ENCODE peak calls at places on chromosome 6, in six cellular contexts. Y is cardiac fibroblast, C is esophagus squamous epithelium, Q is lower lobe of right lung, P is endothelial cell of umbilical vein, N is colonic mucosa. A is an unnamed sample.

GRCh38 chr6:148501178-148501590 is 158.5 kb downstream of the SASH1 start:
- DNase-seq in Y (peak), C (no peak), Q (no peak), P (no peak), N (peak), A (no peak)

GRCh38 chr6:41939091-41939847 is 2.3 kb downstream of the CCND3 start:
- DNase-seq in Y (peak), C (no peak), Q (peak), P (no peak), N (no peak), A (no peak)

GRCh38 chr6:105384004-105384403 is 18.9 kb downstream of the PREP start:
- DNase-seq in Y (no peak), C (no peak), Q (no peak), P (no peak), N (peak), A (no peak)

GRCh38 chr6:73579389-73579788 is 58.6 kb upstream of the EEF1A1 start:
- DNase-seq in Y (no peak), C (no peak), Q (no peak), P (no peak), N (no peak), A (no peak)

GRCh38 chr6:13474360-13474759 is 13.0 kb downstream of the GFOD1 start:
- DNase-seq in Y (no peak), C (no peak), Q (no peak), P (no peak), N (no peak), A (no peak)

GRCh38 chr6:125114248-125114858 is 39.2 kb upstream of the TPD52L1 start:
- DNase-seq in Y (peak), C (no peak), Q (no peak), P (peak), N (peak), A (no peak)

GRCh38 chr6:122839477-122839876 is 50.4 kb downstream of the SMPDL3A start:
- DNase-seq in Y (peak), C (no peak), Q (no peak), P (peak), N (peak), A (peak)

GRCh38 chr6:136682292-136682691 is 110.0 kb downstream of the MAP3K5 start:
- DNase-seq in Y (no peak), C (no peak), Q (no peak), P (no peak), N (no peak), A (no peak)

GRCh38 chr6:118789419-118789818 is 104.5 kb upstream of the ASF1A start:
- DNase-seq in Y (no peak), C (no peak), Q (no peak), P (no peak), N (no peak), A (no peak)

GRCh38 chr6:75397806-75398465 is 95.7 kb downstream of the FILIP1 start:
- DNase-seq in Y (peak), C (no peak), Q (no peak), P (peak), N (no peak), A (no peak)

GRCh38 chr6:72631480-72631879 is 9.6 kb downstream of the KCNQ5 start:
- DNase-seq in Y (no peak), C (no peak), Q (no peak), P (no peak), N (no peak), A (no peak)

GRCh38 chr6:108566406-108566805 is 5.7 kb downstream of the FOXO3 start:
- DNase-seq in Y (no peak), C (no peak), Q (no peak), P (no peak), N (no peak), A (no peak)

GRCh38 chr6:41033776-41034175 is 5.2 kb downstream of the UNC5CL start:
- DNase-seq in Y (no peak), C (no peak), Q (no peak), P (no peak), N (no peak), A (no peak)

GRCh38 chr6:88177961-88178464 is 11.9 kb upstream of the CNR1 start:
- DNase-seq in Y (peak), C (no peak), Q (no peak), P (no peak), N (no peak), A (peak)

GRCh38 chr6:142746524-142746923 is 198.5 kb downstream of the HIVEP2 start:
- DNase-seq in Y (peak), C (no peak), Q (no peak), P (peak), N (no peak), A (peak)

GRCh38 chr6:152071318-152071717 is 263.8 kb downstream of the ESR1 start:
- DNase-seq in Y (no peak), C (no peak), Q (no peak), P (no peak), N (no peak), A (no peak)

GRCh38 chr6:140463312-140463710 is 1088.9 kb upstream of the CITED2 start:
- DNase-seq in Y (no peak), C (no peak), Q (no peak), P (no peak), N (no peak), A (no peak)

GRCh38 chr6:150290429-150290828 is 78.4 kb upstream of the IYD start:
- DNase-seq in Y (peak), C (no peak), Q (no peak), P (no peak), N (no peak), A (no peak)

GRCh38 chr6:51738614-51739013 is 348.8 kb downstream of the PKHD1 start:
- DNase-seq in Y (no peak), C (no peak), Q (no peak), P (no peak), N (no peak), A (no peak)

DNA sequence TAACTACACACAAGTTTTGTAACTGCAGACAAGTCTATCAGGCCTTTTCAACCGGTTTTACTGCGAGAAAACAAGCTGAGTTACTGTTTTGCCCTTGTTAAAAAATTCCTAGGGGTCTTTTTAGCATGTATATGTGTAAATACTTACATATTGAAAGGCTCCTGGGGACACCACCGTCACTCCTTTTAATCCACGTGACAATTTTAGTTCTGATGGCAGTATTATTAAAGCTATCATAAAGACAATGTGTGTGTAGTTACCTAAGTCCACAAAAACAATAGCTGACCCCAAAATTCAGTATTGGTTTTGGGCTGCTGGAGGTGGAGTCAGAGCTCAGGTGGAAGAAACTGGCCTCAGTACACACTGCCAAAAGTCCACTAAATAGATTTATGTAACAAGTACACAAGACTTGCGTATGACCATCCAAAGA is 41.3 kb upstream of the HFE start:
- DNase-seq in Y (no peak), C (no peak), Q (no peak), P (no peak), N (no peak), A (no peak)
- H3K4me3 ChIP-seq in Y (no peak), C (no peak), Q (no peak), P (no peak), N (peak), A (peak)

DNA sequence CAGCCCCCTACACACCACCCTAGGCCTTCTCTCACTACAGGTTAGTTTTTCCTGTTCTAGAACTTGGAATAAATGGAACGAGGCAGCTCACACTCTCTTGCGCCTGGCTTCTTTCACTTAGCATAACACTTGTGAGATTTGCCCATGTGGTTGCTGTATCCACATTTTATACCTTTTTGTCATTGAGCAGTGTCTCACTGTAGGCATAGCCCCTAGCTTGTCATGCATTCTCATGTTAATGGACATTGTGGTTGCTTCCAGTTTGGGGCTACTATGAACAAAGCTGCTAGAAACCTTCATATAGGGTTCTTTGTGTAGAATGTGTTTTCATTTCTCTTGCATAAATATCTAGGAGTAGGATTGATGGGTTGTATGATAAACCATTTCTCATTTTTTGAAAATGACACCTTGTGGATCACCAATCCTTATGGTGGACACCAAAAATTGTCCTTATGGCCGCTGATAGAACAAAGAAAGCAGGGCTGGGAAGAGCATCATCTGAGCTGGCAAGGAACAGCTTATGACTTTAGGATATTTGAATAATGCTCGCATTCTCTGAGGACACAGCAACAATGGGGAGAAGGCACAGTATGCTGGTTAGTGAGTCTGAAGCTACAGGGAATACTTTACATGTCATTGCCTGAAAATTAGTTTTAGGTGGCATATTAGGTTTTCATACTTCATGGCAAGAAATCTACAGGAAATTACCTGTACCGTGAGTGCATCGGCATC is 9.8 kb upstream of the SLC22A23 start:
- DNase-seq in Y (no peak), C (no peak), Q (no peak), P (no peak), N (no peak), A (no peak)
- TF ChIP-seq CTCF in Y (no peak), C (no peak), Q (no peak), P (no peak), N (no peak), A (no peak)

GRCh38 chr6:1903780-1904493 is 294.2 kb downstream of the FOXC1 start:
- DNase-seq in Y (no peak), C (no peak), Q (no peak), P (peak), N (no peak), A (no peak)
- H3K4me3 ChIP-seq in Y (no peak), C (no peak), Q (no peak), P (no peak), N (no peak), A (no peak)

GRCh38 chr6:159125014-159125609 is 44.1 kb upstream of the FNDC1 start:
- DNase-seq in Y (no peak), C (no peak), Q (no peak), P (no peak), N (no peak), A (no peak)
- TF ChIP-seq CTCF in Y (peak), C (peak), Q (peak), P (peak), N (no peak), A (no peak)

DNA sequence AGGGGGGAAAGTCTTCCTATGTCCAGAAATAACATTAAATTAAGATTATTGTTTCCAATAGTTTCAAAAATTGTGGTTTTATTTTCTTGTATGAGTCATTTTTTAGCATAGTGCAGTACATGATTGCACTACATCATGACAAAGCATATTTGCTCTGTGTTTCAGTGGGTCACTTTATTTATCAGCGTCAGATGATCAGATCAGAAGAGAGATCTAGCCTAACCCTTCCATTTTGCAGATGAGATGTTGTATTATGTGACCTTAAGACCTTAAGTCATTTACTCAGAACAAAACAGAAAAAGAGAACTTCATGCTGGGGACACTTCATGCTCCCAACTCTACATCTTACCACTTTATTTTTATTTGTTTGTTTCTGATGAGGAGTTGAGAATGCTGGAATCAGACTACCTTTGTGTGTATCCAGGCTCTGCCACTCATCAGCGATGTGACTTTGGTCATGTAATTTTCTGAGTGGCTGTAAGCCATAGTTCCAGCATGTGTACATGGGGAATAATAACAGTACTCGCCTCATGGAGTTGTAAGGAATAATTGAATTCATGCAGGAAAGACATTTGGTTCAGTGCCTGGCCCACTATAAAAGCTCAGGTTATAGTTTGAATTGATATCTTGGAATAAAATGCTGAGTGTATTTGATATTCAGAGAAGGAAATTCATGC is 13.5 kb downstream of the EYA4 start:
- DNase-seq in Y (peak), C (no peak), Q (no peak), P (no peak), N (no peak), A (no peak)
- H3K4me3 ChIP-seq in Y (no peak), C (no peak), Q (no peak), P (no peak), N (no peak), A (no peak)

GRCh38 chr6:115706981-115707380 is 353.7 kb downstream of the FRK start:
- DNase-seq in Y (no peak), C (no peak), Q (no peak), P (no peak), N (no peak), A (no peak)

GRCh38 chr6:115708850-115709249 is 351.8 kb downstream of the FRK start:
- DNase-seq in Y (no peak), C (no peak), Q (no peak), P (no peak), N (no peak), A (no peak)

GRCh38 chr6:115704028-115704427 is 356.7 kb downstream of the FRK start:
- DNase-seq in Y (no peak), C (no peak), Q (no peak), P (no peak), N (no peak), A (no peak)

GRCh38 chr6:115706324-115706723 is 354.4 kb downstream of the FRK start:
- DNase-seq in Y (no peak), C (no peak), Q (no peak), P (no peak), N (no peak), A (no peak)
- TF ChIP-seq CTCF in Y (no peak), C (no peak), Q (no peak), P (no peak), N (no peak), A (no peak)

DNA sequence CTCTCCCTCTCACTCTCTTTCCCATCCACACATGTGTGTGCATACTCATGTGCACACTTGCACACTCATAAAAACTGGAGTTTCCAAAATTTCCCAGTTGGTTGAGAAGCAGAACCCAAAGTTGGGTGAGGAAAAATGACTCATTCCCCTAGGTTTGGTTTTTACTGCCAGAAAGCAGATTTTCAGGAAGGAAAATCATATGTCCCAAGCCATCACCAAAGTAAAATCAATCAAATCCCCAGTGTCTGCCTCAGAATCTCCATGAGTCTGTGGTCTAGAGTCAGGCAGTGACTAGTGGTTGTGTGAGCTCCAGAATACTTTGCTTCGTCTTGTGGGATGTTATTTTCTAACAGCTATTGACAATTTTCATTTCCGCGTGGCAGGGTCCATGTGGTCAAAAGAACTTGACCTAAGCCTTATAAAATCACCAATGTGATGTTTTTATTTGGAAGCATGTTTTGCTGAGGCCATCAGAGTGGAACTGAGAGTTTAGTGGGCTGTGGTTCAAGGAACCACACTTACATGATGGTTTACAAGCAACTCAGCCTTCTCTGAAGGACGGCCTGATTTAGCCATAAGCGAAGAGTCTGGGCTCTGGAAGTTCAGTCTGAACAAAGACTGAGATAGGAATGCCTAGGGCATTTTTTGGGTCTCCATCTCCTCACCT is 81.9 kb upstream of the CCN6 start:
- DNase-seq in Y (no peak), C (no peak), Q (no peak), P (no peak), N (no peak), A (no peak)
- H3K4me3 ChIP-seq in Y (no peak), C (no peak), Q (no peak), P (no peak), N (no peak), A (no peak)

DNA sequence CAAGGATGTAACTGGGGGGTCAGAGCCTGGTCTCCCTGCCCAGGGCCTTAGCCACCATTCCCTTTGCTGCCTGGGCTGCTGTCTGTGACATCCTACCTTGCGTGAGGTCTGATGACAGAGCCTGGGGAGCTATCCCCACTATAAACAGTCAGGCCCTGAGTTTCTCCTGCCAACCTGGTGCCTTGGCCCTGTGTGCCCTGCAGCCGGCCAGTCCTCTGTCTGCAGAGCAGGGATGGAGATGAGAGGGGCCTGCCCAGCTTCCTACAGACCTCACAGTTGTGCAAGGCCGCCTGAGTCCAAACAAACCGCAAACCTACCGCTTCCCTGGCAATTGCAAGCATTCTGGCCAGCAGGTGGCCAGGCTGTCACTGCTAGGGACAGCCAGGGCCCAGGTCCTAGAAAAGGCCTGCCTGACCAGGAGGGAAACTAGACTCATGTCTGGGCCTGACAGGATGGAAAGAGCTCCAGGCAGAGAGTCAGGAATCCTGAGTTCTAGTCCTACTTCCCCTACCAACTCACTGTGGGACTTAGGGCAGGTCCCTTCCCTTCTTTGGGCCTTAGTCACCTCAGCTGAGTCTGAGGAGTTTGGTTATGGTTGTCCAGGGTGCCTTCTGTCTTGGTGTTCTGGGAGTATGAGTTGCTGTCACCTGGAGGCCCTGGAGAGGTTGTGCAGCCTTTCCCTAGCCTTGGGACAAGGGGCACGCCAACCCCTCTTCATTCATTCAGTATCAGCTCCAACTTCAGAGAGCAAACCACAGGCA is 86.2 kb downstream of the VEGFA start:
- DNase-seq in Y (peak), C (no peak), Q (peak), P (peak), N (peak), A (no peak)
- TF ChIP-seq CTCF in Y (peak), C (peak), Q (peak), P (no peak), N (peak), A (peak)

DNA sequence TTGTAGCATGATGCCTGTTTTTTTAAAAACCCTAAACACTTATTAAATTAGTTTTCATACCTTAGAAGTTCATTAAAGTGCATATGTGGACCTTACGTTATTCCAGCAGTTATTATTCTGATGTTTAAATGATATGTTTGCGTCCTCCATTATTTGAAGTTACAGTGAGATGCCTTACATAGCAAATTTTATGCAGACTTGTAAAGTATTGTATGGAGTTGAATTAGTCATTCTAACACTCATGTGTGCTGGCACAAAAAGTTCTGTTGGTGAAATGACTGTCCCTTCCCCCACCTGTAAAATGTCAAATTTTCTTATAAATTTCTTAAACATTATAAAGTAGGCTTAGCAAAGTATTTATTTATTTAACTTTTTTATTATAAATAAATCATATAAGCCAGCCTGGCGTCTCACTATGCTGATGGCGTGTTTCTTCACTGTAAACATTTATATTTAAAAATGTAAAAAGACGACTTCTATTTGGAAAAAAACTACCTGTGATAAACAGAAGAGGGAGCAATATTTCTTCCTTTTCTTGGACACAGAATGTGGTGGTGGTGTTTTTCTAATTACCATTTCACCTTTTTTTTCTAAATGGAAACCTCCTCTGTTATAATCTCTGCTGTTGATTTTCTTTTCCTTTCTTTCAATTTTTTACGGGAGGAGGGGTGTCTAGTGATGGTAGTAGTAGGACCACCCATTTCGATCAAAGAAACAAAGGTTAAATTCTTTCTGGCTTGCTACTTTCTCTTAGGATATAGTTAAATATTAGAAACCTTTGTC is 155.4 kb downstream of the RFPL4B start:
- DNase-seq in Y (peak), C (no peak), Q (no peak), P (peak), N (no peak), A (no peak)
- H3K4me3 ChIP-seq in Y (no peak), C (no peak), Q (no peak), P (no peak), N (no peak), A (no peak)

GRCh38 chr6:38144365-38144764 is 324.8 kb downstream of the ZFAND3 start:
- DNase-seq in Y (no peak), C (no peak), Q (no peak), P (no peak), N (no peak), A (no peak)
- TF ChIP-seq CTCF in Y (no peak), C (no peak), Q (no peak), P (no peak), N (no peak), A (no peak)